ENCODE peak calls at places on chromosomes 11 and 22, in eight cellular contexts. E is choroid plexus epithelial cell, F is stomach, N is colonic mucosa, R is A549, I is GM23338, L is suprapubic skin, Y is K562. Z is an unnamed sample.

GRCh38 chr22:26139320-26139719 is 29.9 kb upstream of the SEZ6L start:
- DNase-seq in Y (no peak), R (no peak), L (no peak), N (no peak), E (no peak), F (no peak), I (no peak), Z (no peak)

GRCh38 chr22:20437253-20438065 is at the start of gene SCARF2:
- DNase-seq in N (no peak), Y (no peak), I (peak; percentile 86), F (no peak), E (peak; percentile 57), R (no peak), L (no peak), Z (no peak)

GRCh38 chr11:79314906-79315689 is 125.7 kb downstream of the TENM4 start:
- DNase-seq in Y (no peak), R (no peak), L (no peak), E (peak; percentile 39), N (no peak), F (no peak), I (peak; percentile 82), Z (no peak)

GRCh38 chr11:121889931-121890330 is 226.1 kb downstream of the BLID start:
- DNase-seq in F (no peak), L (no peak), R (no peak), N (no peak), I (no peak), E (peak; percentile 56), Y (no peak), Z (no peak)

GRCh38 chr22:33918676-33919590 is 1.3 kb downstream of the LARGE1 start:
- DNase-seq in F (no peak), E (peak; percentile 18), Y (no peak), R (no peak), I (no peak), L (no peak), N (no peak), Z (no peak)

GRCh38 chr22:46774456-46775363 is 12.3 kb downstream of the TBC1D22A start:
- DNase-seq in L (no peak), E (no peak), Y (no peak), R (no peak), N (no peak), F (no peak), I (no peak), Z (no peak)

GRCh38 chr11:46378811-46379482 is 2.5 kb upstream of the MDK start:
- DNase-seq in E (no peak), I (no peak), R (no peak), L (no peak), F (no peak), N (no peak), Y (peak; percentile 40), Z (no peak)

GRCh38 chr11:66886671-66887221 is 29.9 kb downstream of the LRFN4 start:
- DNase-seq in E (peak; percentile 99), L (no peak), I (no peak), Y (peak; percentile 34), F (peak; percentile 58), N (no peak), R (peak; percentile 95), Z (no peak)

GRCh38 chr22:24728790-24729637 is 45.5 kb downstream of the PIWIL3 start:
- DNase-seq in I (peak; percentile 9), F (no peak), N (no peak), E (peak; percentile 94), L (no peak), Y (peak; percentile 87), R (no peak), Z (no peak)

GRCh38 chr11:47788181-47788580 is 21.0 kb upstream of the FNBP4 start:
- DNase-seq in L (no peak), I (no peak), N (no peak), Y (no peak), R (no peak), E (no peak), F (no peak), Z (no peak)

GRCh38 chr11:65428578-65429068 is 6.0 kb downstream of the NEAT1 start:
- DNase-seq in F (peak; percentile 65), N (peak; percentile 50), Y (no peak), R (no peak), I (peak; percentile 16), L (peak; percentile 79), E (no peak), Z (no peak)

GRCh38 chr11:27388869-27389268 is 25.9 kb upstream of the CCDC34 start:
- DNase-seq in N (no peak), I (no peak), E (peak; percentile 48), F (no peak), L (no peak), Y (no peak), R (no peak), Z (no peak)

GRCh38 chr11:69439651-69440464 is 41.6 kb upstream of the LINC01488 start:
- DNase-seq in Y (no peak), F (no peak), I (no peak), R (no peak), L (no peak), N (no peak), E (no peak), Z (no peak)

GRCh38 chr11:75792127-75792731 is 22.8 kb upstream of the UVRAG start:
- DNase-seq in N (no peak), E (no peak), Y (no peak), R (no peak), L (no peak), I (no peak), F (no peak), Z (no peak)

GRCh38 chr22:24421428-24421931 is 5.9 kb upstream of the ADORA2A start:
- DNase-seq in L (no peak), F (no peak), N (no peak), I (peak; percentile 92), R (peak; percentile 35), E (no peak), Y (peak; percentile 60), Z (no peak)

GRCh38 chr22:22866381-22867111 is 21.1 kb upstream of the IGLL5 start:
- DNase-seq in L (no peak), R (no peak), N (no peak), E (no peak), I (no peak), F (no peak), Y (peak; percentile 54), Z (no peak)

GRCh38 chr22:22871536-22872278 is 15.9 kb upstream of the IGLL5 start:
- DNase-seq in I (no peak), L (no peak), F (no peak), N (no peak), Y (no peak), R (no peak), E (no peak), Z (no peak)

GRCh38 chr22:22872722-22873708 is 14.6 kb upstream of the IGLL5 start:
- DNase-seq in E (no peak), L (peak; percentile 40), F (no peak), N (no peak), Y (no peak), R (no peak), I (no peak), Z (no peak)

GRCh38 chr22:22867996-22868715 is 19.5 kb upstream of the IGLL5 start:
- DNase-seq in E (no peak), Y (no peak), F (no peak), L (no peak), I (no peak), R (no peak), N (no peak), Z (no peak)

GRCh38 chr22:22870577-22871398 is 16.8 kb upstream of the IGLL5 start:
- DNase-seq in N (no peak), E (peak; percentile 23), L (no peak), R (no peak), I (peak; percentile 63), F (no peak), Y (peak; percentile 84), Z (no peak)
- TF ChIP-seq CTCF in N (no peak), E (peak; percentile 41), L (no peak), R (no peak), I (peak; percentile 56), F (no peak), Y (no peak), Z (no peak)

GRCh38 chr11:127350476-127350875 is 349.9 kb upstream of the KIRREL3 start:
- DNase-seq in I (no peak), F (no peak), L (no peak), N (no peak), R (no peak), E (no peak), Y (no peak), Z (no peak)

GRCh38 chr11:127340438-127340837 is 339.9 kb upstream of the KIRREL3 start:
- DNase-seq in I (no peak), Y (no peak), L (no peak), E (no peak), N (no peak), R (no peak), F (no peak), Z (no peak)

DNA sequence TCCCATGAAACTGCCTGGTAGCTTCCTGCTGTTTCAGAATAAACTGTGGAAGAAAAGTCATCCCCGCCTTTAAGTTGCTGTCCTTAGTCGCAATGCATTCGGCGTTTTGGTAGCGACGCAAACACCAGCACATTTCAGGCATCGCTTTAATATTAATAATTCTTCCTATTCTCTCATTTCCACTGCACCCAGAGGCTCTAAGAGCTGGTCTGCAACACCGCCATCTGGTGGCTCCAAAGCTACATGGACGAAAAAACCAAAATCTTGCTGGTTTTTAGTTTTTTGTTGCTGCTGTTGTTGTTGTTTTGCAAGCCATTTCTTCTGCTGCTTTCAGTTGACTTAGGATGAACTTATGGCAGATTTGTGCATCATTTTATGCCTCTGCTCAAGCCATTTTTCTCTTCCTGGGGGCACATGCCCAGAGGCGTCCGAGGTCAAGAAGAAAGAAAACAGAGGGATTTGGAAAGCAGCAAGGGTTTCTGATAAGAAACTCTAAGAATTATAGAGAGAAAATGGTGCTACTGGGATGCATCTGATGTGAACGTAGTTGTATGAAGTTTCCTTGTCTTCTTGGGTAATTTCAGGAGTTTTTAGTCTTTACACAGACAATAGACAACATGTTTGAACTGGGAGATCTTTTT is 345.4 kb upstream of the KIRREL3 start:
- DNase-seq in L (no peak), R (peak; percentile 25), N (no peak), F (no peak), Y (peak; percentile 16), E (peak; percentile 20), I (peak; percentile 72), Z (no peak)
- TF ChIP-seq CTCF in L (peak; percentile 61), R (peak; percentile 52), N (peak; percentile 41), F (no peak), Y (peak; percentile 15), E (peak; percentile 69), I (peak; percentile 84), Z (no peak)

GRCh38 chr11:117519590-117519989 is 191.9 kb downstream of the CEP164 start:
- DNase-seq in F (no peak), I (no peak), L (no peak), E (no peak), N (no peak), R (no peak), Y (no peak), Z (no peak)
- TF ChIP-seq CTCF in F (no peak), I (no peak), L (no peak), E (no peak), N (no peak), R (no peak), Y (no peak), Z (no peak)

DNA sequence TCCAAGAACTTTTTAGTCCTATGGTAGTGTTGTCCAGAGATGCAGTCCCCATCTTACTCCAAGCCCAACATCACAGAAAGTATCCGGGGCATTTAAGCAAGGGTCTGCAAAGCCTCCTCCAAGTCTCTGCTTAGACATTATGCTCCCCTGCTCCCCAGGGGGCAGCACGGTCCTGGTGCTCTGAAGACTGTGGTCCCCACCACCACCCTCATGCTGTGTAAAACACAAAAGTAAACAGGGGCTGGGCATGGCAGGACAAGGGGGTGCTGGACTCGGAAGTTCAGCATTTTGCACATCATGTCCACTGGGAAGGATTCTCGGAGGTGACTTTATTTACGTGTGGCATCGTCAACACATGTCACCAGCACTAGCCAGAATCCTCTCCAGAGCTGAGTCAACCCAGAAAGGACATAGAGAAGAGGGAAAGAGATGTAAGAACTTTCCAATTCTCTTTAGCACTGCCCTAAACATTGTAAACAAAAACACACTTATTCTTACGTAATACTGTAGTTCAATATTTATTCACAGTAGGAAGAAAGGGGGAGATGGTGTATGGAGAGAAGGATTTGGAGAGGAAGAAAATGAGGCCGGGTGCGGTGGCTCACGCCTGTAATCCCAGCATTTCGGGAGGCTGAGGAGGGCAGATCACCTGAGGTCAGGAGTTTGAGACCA is 37.7 kb downstream of the TCIRG1 start:
- DNase-seq in E (peak; percentile 18), Y (peak; percentile 32), L (no peak), N (no peak), F (no peak), I (no peak), R (no peak), Z (no peak)
- TF ChIP-seq CTCF in E (peak; percentile 35), Y (peak; percentile 46), L (no peak), N (no peak), F (no peak), I (peak; percentile 53), R (peak; percentile 5), Z (no peak)

Z was measured in omental fat pad.